ENCODE peak calls at places on chromosomes 13 and 19, in six cellular contexts. N is K562, X is PC-3, Q is AG04450, K is sigmoid colon, R is uterus. P is an unnamed sample.

GRCh38 chr19:44728178-44728577 is 20.3 kb upstream of the BCL3 start:
- DNase-seq in N (no peak), X (no peak), Q (no peak), K (no peak), R (no peak), P (no peak)

GRCh38 chr19:15463865-15464371 is 426 bp downstream of the RASAL3 start:
- DNase-seq in N (no peak), X (no peak), Q (no peak), K (no peak), R (no peak), P (no peak)

GRCh38 chr13:39012608-39013007 is 22.0 kb upstream of the STOML3 start:
- DNase-seq in N (no peak), X (no peak), Q (no peak), K (no peak), R (no peak), P (no peak)

GRCh38 chr13:33251131-33251629 is 34.4 kb downstream of the STARD13 start:
- DNase-seq in N (no peak), X (peak; percentile 95), Q (peak; percentile 97), K (peak; percentile 72), R (peak; percentile 36), P (no peak)

GRCh38 chr19:5086725-5087439 is 118.0 kb downstream of the KDM4B start:
- DNase-seq in N (no peak), X (peak; percentile 29), Q (no peak), K (no peak), R (no peak), P (no peak)

GRCh38 chr13:59979589-59979988 is 184.1 kb downstream of the DIAPH3 start:
- DNase-seq in N (no peak), X (no peak), Q (no peak), K (no peak), R (no peak), P (no peak)

GRCh38 chr19:18999016-18999758 is 34.1 kb downstream of the SUGP2 start:
- DNase-seq in N (no peak), X (peak; percentile 57), Q (peak; percentile 21), K (no peak), R (no peak), P (no peak)

GRCh38 chr19:11227201-11227886 is 12.1 kb upstream of the ANGPTL8 start:
- DNase-seq in N (peak; percentile 91), X (peak; percentile 42), Q (no peak), K (no peak), R (no peak), P (no peak)

GRCh38 chr13:28685892-28686291 is 27.0 kb downstream of the POMP start:
- DNase-seq in N (no peak), X (no peak), Q (no peak), K (no peak), R (no peak), P (no peak)

GRCh38 chr19:14758816-14759215 is 19.5 kb downstream of the ADGRE2 start:
- DNase-seq in N (no peak), X (peak; percentile 20), Q (no peak), K (peak; percentile 6), R (no peak), P (no peak)

GRCh38 chr13:91739751-91740150 is 341.3 kb downstream of the GPC5 start:
- DNase-seq in N (no peak), X (no peak), Q (no peak), K (no peak), R (no peak), P (no peak)

GRCh38 chr13:100588350-100589177 is at the start of gene GGACT:
- DNase-seq in N (peak; percentile 92), X (peak; percentile 27), Q (no peak), K (peak; percentile 74), R (peak; percentile 73), P (no peak)

DNA sequence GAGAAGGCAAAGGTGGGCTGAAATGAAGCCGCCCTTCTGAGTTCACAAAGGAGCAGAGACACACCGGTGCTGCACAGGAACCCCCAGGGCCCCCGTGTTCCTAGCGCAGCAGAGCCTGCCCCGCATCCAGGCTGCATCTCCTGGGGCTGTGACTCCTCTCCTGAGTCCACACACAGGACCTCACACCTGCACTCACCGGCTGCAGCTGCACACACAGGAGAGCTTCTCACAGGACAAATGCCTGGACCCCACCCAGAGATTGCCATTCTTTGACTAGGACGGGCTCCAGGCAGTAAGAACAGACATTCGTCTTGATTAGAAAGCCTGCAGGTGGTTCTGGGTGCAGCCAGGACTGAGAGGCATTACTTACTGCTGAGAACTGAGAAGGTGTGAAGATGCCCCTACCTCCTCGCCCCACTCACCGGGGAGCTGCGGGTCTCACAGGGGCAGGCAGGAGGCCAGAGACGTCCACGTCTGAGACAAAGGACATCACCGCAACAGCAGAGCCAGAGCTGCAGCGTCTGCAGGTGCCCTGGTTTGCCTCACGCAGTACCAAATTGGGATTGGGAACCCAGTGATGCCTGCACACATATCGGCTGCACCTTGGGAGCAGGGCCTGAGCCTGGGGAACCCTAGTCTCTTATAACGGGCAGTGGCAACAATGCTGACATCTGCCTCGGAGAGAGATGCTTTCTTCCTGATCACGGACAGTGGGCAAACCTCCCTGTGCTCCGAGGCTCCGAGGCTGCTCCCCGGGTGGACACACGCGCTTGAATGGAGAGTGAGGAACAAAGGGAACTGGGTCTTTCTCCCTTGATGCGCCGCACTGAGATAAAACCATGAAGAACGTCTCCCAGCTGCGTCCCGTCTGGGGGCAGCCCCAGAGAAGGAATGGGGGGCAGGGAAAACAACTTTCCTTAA is 50.4 kb downstream of the RASA3 start:
- DNase-seq in N (no peak), X (no peak), Q (no peak), K (peak; percentile 58), R (no peak), P (no peak)
- TF ChIP-seq CTCF in N (no peak), X (no peak), Q (no peak), K (no peak), R (no peak), P (no peak)

GRCh38 chr13:101718496-101718895 is 266.0 kb downstream of the ITGBL1 start:
- DNase-seq in N (no peak), X (no peak), Q (no peak), K (no peak), R (no peak), P (no peak)

GRCh38 chr13:101712026-101712348 is 259.5 kb downstream of the ITGBL1 start:
- DNase-seq in N (no peak), X (no peak), Q (no peak), K (no peak), R (no peak), P (no peak)

GRCh38 chr13:101711307-101712025 is 259.0 kb downstream of the ITGBL1 start:
- DNase-seq in N (no peak), X (no peak), Q (no peak), K (no peak), R (no peak), P (no peak)

GRCh38 chr13:101709952-101710351 is 257.5 kb downstream of the ITGBL1 start:
- DNase-seq in N (no peak), X (peak; percentile 8), Q (no peak), K (no peak), R (no peak), P (no peak)

GRCh38 chr13:101714195-101714594 is 261.7 kb downstream of the ITGBL1 start:
- DNase-seq in N (no peak), X (no peak), Q (no peak), K (no peak), R (no peak), P (no peak)
- H3K4me3 ChIP-seq in N (no peak overlapping the region), X (no peak overlapping the region), Q (no peak overlapping the region), K (no peak overlapping the region), R (no peak overlapping the region), P (no peak overlapping the region)

GRCh38 chr13:50699874-50700663 is 143.4 kb downstream of the DLEU7 start:
- DNase-seq in N (no peak), X (no peak), Q (no peak), K (no peak), R (no peak), P (no peak)

GRCh38 chr13:50701469-50701868 is 142.0 kb downstream of the DLEU7 start:
- DNase-seq in N (no peak), X (no peak), Q (no peak), K (no peak), R (no peak), P (no peak)

GRCh38 chr13:50700664-50701266 is 142.7 kb downstream of the DLEU7 start:
- DNase-seq in N (no peak), X (no peak), Q (no peak), K (no peak), R (no peak), P (no peak)

GRCh38 chr13:50693755-50694154 is 149.7 kb downstream of the DLEU7 start:
- DNase-seq in N (no peak), X (no peak), Q (no peak), K (no peak), R (no peak), P (no peak)

DNA sequence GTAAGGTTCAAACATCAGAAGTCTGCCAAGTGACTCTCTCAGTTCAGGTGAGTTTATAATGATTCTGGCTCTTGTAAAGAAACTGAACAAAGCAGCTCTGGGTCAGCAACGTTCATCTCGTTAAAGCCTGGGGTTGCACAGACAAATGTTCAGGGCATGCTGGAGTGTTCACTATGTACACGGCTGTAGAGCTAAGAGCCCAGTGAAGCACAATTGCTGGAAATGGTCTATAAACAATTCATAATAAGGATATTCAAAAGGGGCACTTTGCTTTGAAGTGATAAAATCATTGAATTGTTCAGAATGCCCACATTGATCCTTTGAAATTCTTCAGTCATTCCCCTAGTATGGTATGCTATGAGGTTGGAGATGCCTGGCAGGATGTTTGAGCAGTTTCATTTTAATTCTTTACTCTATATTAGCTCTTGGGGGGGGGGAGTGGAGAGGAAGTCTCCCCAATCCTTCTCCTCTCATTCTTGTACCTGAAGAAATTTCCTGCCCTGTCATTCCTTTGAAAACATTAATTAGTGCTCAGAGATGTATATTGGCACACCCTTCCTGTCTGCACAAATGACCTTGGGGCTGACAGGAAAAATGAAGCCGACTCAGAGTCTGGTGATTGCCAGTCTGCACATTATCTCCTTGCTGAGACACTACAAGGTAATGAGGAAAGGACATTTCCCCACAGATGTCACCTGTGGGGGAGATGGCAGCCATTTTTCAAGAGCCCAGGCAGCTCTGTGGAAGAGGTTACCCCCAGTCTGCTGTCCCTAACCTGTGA is 145.6 kb downstream of the DLEU7 start:
- DNase-seq in N (no peak), X (no peak), Q (no peak), K (no peak), R (no peak), P (no peak)
- TF ChIP-seq CTCF in N (no peak), X (no peak), Q (no peak), K (no peak), R (no peak), P (no peak)

DNA sequence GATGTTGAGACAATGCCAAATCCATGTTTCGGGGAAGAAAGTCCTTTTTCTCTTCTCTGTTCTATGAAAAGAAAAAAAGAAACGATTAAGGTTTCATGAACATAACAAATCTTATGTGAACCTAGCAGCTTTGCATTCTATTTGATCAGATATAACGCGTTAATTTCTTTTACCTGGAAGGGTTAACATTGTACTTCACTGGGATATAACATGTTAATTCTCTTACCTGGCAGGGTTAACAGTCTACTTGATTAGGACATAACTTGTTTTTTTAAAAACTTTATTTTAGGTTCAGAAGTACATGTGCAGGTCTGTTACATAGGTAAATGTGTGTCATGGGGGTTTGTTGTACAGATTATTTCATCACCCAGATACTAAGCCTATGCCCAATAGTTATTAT is 68.8 kb downstream of the CPAMD8 start:
- DNase-seq in N (no peak), X (no peak), Q (no peak), K (no peak), R (no peak), P (no peak)
- H3K4me3 ChIP-seq in N (no peak overlapping the region), X (peak overlapping the region; percentile 19), Q (no peak overlapping the region), K (no peak overlapping the region), R (no peak overlapping the region), P (no peak overlapping the region)

GRCh38 chr13:110713981-110714797 is 689 bp downstream of the ING1 start:
- DNase-seq in N (no peak), X (peak; percentile 14), Q (no peak), K (peak; percentile 84), R (peak; percentile 59), P (no peak)
- TF ChIP-seq CTCF in N (no peak), X (no peak), Q (no peak), K (no peak), R (no peak), P (peak; percentile 22)

P was measured in retinal pigment epithelial cell.